ENCODE peak calls at places on chromosomes 4 and X, in seven cellular contexts. One of them, this sample, is unnamed.

GRCh38 chr4:58981828-58982227 is 1871.6 kb upstream of the IGFBP7 start:
- DNase-seq in activated gamma-delta T cell treated with Interleukin-2 at 50 U/mL for 16 hours: no peak
- DNase-seq in AG08395: no peak
- DNase-seq in adrenal gland: no peak
- DNase-seq in left lung: no peak
- DNase-seq in progenitor cell of endocrine pancreas: no peak
- DNase-seq in lung: no peak
- DNase-seq in this sample: no peak

GRCh38 chr4:70660106-70660505 is 6.2 kb downstream of the JCHAIN start:
- DNase-seq in adrenal gland: no peak
- DNase-seq in progenitor cell of endocrine pancreas: no peak
- DNase-seq in AG08395: no peak
- DNase-seq in activated gamma-delta T cell treated with Interleukin-2 at 50 U/mL for 16 hours: no peak
- DNase-seq in lung: no peak
- DNase-seq in left lung: no peak
- DNase-seq in this sample: no peak

GRCh38 chrX:103520391-103520790 is 1.1 kb upstream of the RAB40A start:
- DNase-seq in lung: no peak
- DNase-seq in adrenal gland: no peak
- DNase-seq in left lung: no peak
- DNase-seq in activated gamma-delta T cell treated with Interleukin-2 at 50 U/mL for 16 hours: no peak
- DNase-seq in progenitor cell of endocrine pancreas: no peak
- DNase-seq in AG08395: peak
- DNase-seq in this sample: no peak

GRCh38 chr4:111400736-111401135 is 744.5 kb upstream of the FAM241A start:
- DNase-seq in progenitor cell of endocrine pancreas: no peak
- DNase-seq in activated gamma-delta T cell treated with Interleukin-2 at 50 U/mL for 16 hours: no peak
- DNase-seq in lung: no peak
- DNase-seq in adrenal gland: no peak
- DNase-seq in left lung: no peak
- DNase-seq in AG08395: peak
- DNase-seq in this sample: no peak

GRCh38 chr4:147361726-147362125 is 119.2 kb upstream of the EDNRA start:
- DNase-seq in activated gamma-delta T cell treated with Interleukin-2 at 50 U/mL for 16 hours: no peak
- DNase-seq in lung: peak
- DNase-seq in AG08395: peak
- DNase-seq in progenitor cell of endocrine pancreas: no peak
- DNase-seq in adrenal gland: peak
- DNase-seq in left lung: peak
- DNase-seq in this sample: peak

GRCh38 chr4:40992472-40993298 is 221.7 kb downstream of the APBB2 start:
- DNase-seq in left lung: no peak
- DNase-seq in adrenal gland: peak
- DNase-seq in activated gamma-delta T cell treated with Interleukin-2 at 50 U/mL for 16 hours: no peak
- DNase-seq in AG08395: peak
- DNase-seq in lung: no peak
- DNase-seq in progenitor cell of endocrine pancreas: no peak
- DNase-seq in this sample: peak

GRCh38 chr4:176380352-176381157 is 60.8 kb downstream of the SPCS3 start:
- DNase-seq in AG08395: no peak
- DNase-seq in left lung: no peak
- DNase-seq in progenitor cell of endocrine pancreas: no peak
- DNase-seq in activated gamma-delta T cell treated with Interleukin-2 at 50 U/mL for 16 hours: no peak
- DNase-seq in adrenal gland: no peak
- DNase-seq in lung: no peak
- DNase-seq in this sample: no peak

GRCh38 chrX:12497832-12498591 is 293.2 kb upstream of the PRPS2 start:
- DNase-seq in adrenal gland: no peak
- DNase-seq in progenitor cell of endocrine pancreas: no peak
- DNase-seq in AG08395: no peak
- DNase-seq in left lung: no peak
- DNase-seq in activated gamma-delta T cell treated with Interleukin-2 at 50 U/mL for 16 hours: no peak
- DNase-seq in lung: no peak
- DNase-seq in this sample: no peak

GRCh38 chr4:16896871-16897270 is 1.6 kb downstream of the LDB2 start:
- DNase-seq in progenitor cell of endocrine pancreas: no peak
- DNase-seq in activated gamma-delta T cell treated with Interleukin-2 at 50 U/mL for 16 hours: no peak
- DNase-seq in AG08395: peak
- DNase-seq in adrenal gland: no peak
- DNase-seq in left lung: no peak
- DNase-seq in lung: no peak
- DNase-seq in this sample: no peak

GRCh38 chr4:154564311-154564710 is 1.5 kb downstream of the FGB start:
- DNase-seq in AG08395: no peak
- DNase-seq in lung: no peak
- DNase-seq in left lung: no peak
- DNase-seq in activated gamma-delta T cell treated with Interleukin-2 at 50 U/mL for 16 hours: no peak
- DNase-seq in progenitor cell of endocrine pancreas: no peak
- DNase-seq in adrenal gland: no peak
- DNase-seq in this sample: no peak

GRCh38 chr4:163273922-163274321 is 58.5 kb downstream of the NPY1R start:
- DNase-seq in AG08395: no peak
- DNase-seq in left lung: no peak
- DNase-seq in lung: no peak
- DNase-seq in progenitor cell of endocrine pancreas: no peak
- DNase-seq in adrenal gland: no peak
- DNase-seq in activated gamma-delta T cell treated with Interleukin-2 at 50 U/mL for 16 hours: no peak
- DNase-seq in this sample: no peak

GRCh38 chrX:64975491-64975890 is 759 bp downstream of the ZC4H2 start:
- DNase-seq in adrenal gland: peak
- DNase-seq in progenitor cell of endocrine pancreas: no peak
- DNase-seq in lung: no peak
- DNase-seq in left lung: peak
- DNase-seq in AG08395: peak
- DNase-seq in activated gamma-delta T cell treated with Interleukin-2 at 50 U/mL for 16 hours: no peak
- DNase-seq in this sample: no peak

GRCh38 chr4:94208918-94209317 is 1.3 kb downstream of the SMARCAD1 start:
- DNase-seq in left lung: no peak
- DNase-seq in progenitor cell of endocrine pancreas: no peak
- DNase-seq in activated gamma-delta T cell treated with Interleukin-2 at 50 U/mL for 16 hours: no peak
- DNase-seq in lung: no peak
- DNase-seq in AG08395: no peak
- DNase-seq in adrenal gland: no peak
- DNase-seq in this sample: no peak

GRCh38 chrX:84174348-84174747 is 13.7 kb downstream of the RPS6KA6 start:
- DNase-seq in adrenal gland: no peak
- DNase-seq in lung: no peak
- DNase-seq in AG08395: no peak
- DNase-seq in left lung: no peak
- DNase-seq in progenitor cell of endocrine pancreas: no peak
- DNase-seq in activated gamma-delta T cell treated with Interleukin-2 at 50 U/mL for 16 hours: no peak
- DNase-seq in this sample: no peak

GRCh38 chr4:81648576-81649272 is 177.0 kb upstream of the RASGEF1B start:
- DNase-seq in lung: no peak
- DNase-seq in adrenal gland: no peak
- DNase-seq in progenitor cell of endocrine pancreas: no peak
- DNase-seq in AG08395: no peak
- DNase-seq in left lung: peak
- DNase-seq in activated gamma-delta T cell treated with Interleukin-2 at 50 U/mL for 16 hours: peak
- DNase-seq in this sample: no peak

GRCh38 chrX:8724176-8724757 is 7.7 kb downstream of the ANOS1 start:
- DNase-seq in adrenal gland: no peak
- DNase-seq in progenitor cell of endocrine pancreas: no peak
- DNase-seq in left lung: no peak
- DNase-seq in AG08395: no peak
- DNase-seq in activated gamma-delta T cell treated with Interleukin-2 at 50 U/mL for 16 hours: no peak
- DNase-seq in lung: no peak
- DNase-seq in this sample: no peak

GRCh38 chrX:72243472-72243871 is 4.6 kb upstream of the ERCC6L start:
- DNase-seq in left lung: no peak
- DNase-seq in activated gamma-delta T cell treated with Interleukin-2 at 50 U/mL for 16 hours: no peak
- DNase-seq in progenitor cell of endocrine pancreas: no peak
- DNase-seq in adrenal gland: no peak
- DNase-seq in lung: no peak
- DNase-seq in AG08395: peak
- DNase-seq in this sample: no peak

GRCh38 chr4:8329560-8329858 is 60.0 kb downstream of the HTRA3 start:
- DNase-seq in AG08395: no peak
- DNase-seq in left lung: peak
- DNase-seq in activated gamma-delta T cell treated with Interleukin-2 at 50 U/mL for 16 hours: no peak
- DNase-seq in lung: no peak
- DNase-seq in progenitor cell of endocrine pancreas: no peak
- DNase-seq in adrenal gland: no peak
- DNase-seq in this sample: no peak

GRCh38 chrX:123330229-123330942 is 146.3 kb downstream of the GRIA3 start:
- DNase-seq in left lung: no peak
- DNase-seq in activated gamma-delta T cell treated with Interleukin-2 at 50 U/mL for 16 hours: no peak
- DNase-seq in AG08395: no peak
- DNase-seq in progenitor cell of endocrine pancreas: no peak
- DNase-seq in adrenal gland: no peak
- DNase-seq in lung: no peak
- DNase-seq in this sample: no peak

GRCh38 chr4:168717852-168718251 is 221.0 kb downstream of the PALLD start:
- DNase-seq in left lung: no peak
- DNase-seq in AG08395: no peak
- DNase-seq in progenitor cell of endocrine pancreas: no peak
- DNase-seq in lung: no peak
- DNase-seq in adrenal gland: no peak
- DNase-seq in activated gamma-delta T cell treated with Interleukin-2 at 50 U/mL for 16 hours: no peak
- DNase-seq in this sample: peak

GRCh38 chr4:155878611-155879010 is 12.5 kb upstream of the ASIC5 start:
- DNase-seq in AG08395: no peak
- DNase-seq in left lung: no peak
- DNase-seq in lung: no peak
- DNase-seq in progenitor cell of endocrine pancreas: no peak
- DNase-seq in adrenal gland: no peak
- DNase-seq in activated gamma-delta T cell treated with Interleukin-2 at 50 U/mL for 16 hours: no peak
- DNase-seq in this sample: no peak

GRCh38 chrX:122914256-122914655 is 269.8 kb upstream of the GRIA3 start:
- DNase-seq in lung: no peak
- DNase-seq in activated gamma-delta T cell treated with Interleukin-2 at 50 U/mL for 16 hours: no peak
- DNase-seq in left lung: no peak
- DNase-seq in progenitor cell of endocrine pancreas: no peak
- DNase-seq in AG08395: no peak
- DNase-seq in adrenal gland: no peak
- DNase-seq in this sample: no peak

GRCh38 chr4:118742050-118742449 is 56.9 kb downstream of the METTL14 start:
- DNase-seq in progenitor cell of endocrine pancreas: no peak
- DNase-seq in activated gamma-delta T cell treated with Interleukin-2 at 50 U/mL for 16 hours: no peak
- DNase-seq in left lung: no peak
- DNase-seq in AG08395: no peak
- DNase-seq in lung: no peak
- DNase-seq in adrenal gland: no peak
- DNase-seq in this sample: no peak